ENCODE peak calls at places on chromosomes 5 and 9, in ten cellular contexts. D, N, X, S, E, F, G, R, J and W are unnamed samples.

GRCh38 chr9:17063535-17064135 is 71.2 kb upstream of the CNTLN start:
- DNase-seq in R (peak), S (no peak), E (no peak), N (peak), G (no peak), J (no peak), X (peak), D (peak), F (no peak), W (peak)

GRCh38 chr9:31683126-31683525 is 701.3 kb upstream of the ACO1 start:
- DNase-seq in E (no peak), X (no peak), J (no peak), D (no peak), S (no peak), F (no peak), R (no peak), N (no peak), G (no peak), W (no peak)

GRCh38 chr5:151496041-151496484 is 48.7 kb downstream of the SLC36A1 start:
- DNase-seq in J (no peak), G (no peak), S (no peak), X (no peak), R (peak), N (no peak), F (no peak), E (no peak), D (no peak), W (no peak)

GRCh38 chr5:6572086-6572824 is 60.6 kb downstream of the NSUN2 start:
- DNase-seq in E (no peak), X (no peak), D (no peak), N (no peak), S (no peak), R (no peak), F (no peak), J (no peak), G (no peak), W (no peak)

GRCh38 chr9:119959846-119960545 is 590.8 kb upstream of the BRINP1 start:
- DNase-seq in D (no peak), F (no peak), X (no peak), S (no peak), G (no peak), E (no peak), N (no peak), J (no peak), R (no peak), W (no peak)

GRCh38 chr5:5353681-5354080 is 68.8 kb upstream of the ICE1 start:
- DNase-seq in R (no peak), G (no peak), F (no peak), E (no peak), J (no peak), X (no peak), N (no peak), S (no peak), D (no peak), W (no peak)

GRCh38 chr5:172904643-172905345 is 54.4 kb upstream of the RPL26L1 start:
- DNase-seq in S (peak), F (peak), R (peak), D (peak), X (no peak), J (peak), E (peak), N (peak), G (peak), W (no peak)

GRCh38 chr5:141510850-141511718 is 22.2 kb downstream of the PCDHGC5 start:
- DNase-seq in S (no peak), F (no peak), X (no peak), N (no peak), G (no peak), J (no peak), E (peak), R (no peak), D (no peak), W (no peak)

GRCh38 chr9:85200726-85201402 is 531.3 kb downstream of the NTRK2 start:
- DNase-seq in J (no peak), F (no peak), R (no peak), X (no peak), D (peak), E (no peak), G (peak), S (peak), N (no peak), W (no peak)

GRCh38 chr9:86865957-86866356 is 81.3 kb downstream of the GAS1 start:
- DNase-seq in D (no peak), R (no peak), J (no peak), X (no peak), F (no peak), E (no peak), G (no peak), N (no peak), S (no peak), W (no peak)

GRCh38 chr9:893843-894420 is 52.4 kb downstream of the DMRT1 start:
- DNase-seq in N (peak), X (peak), E (no peak), R (peak), G (peak), S (peak), D (peak), F (no peak), J (peak), W (peak)

GRCh38 chr9:114371986-114372917 is 15.5 kb downstream of the AKNA start:
- DNase-seq in R (no peak), G (peak), S (no peak), D (peak), F (no peak), X (no peak), E (peak), N (no peak), J (peak), W (no peak)

GRCh38 chr9:101437806-101438232 is 2.2 kb upstream of the ALDOB start:
- DNase-seq in X (no peak), R (no peak), G (peak), N (no peak), S (no peak), F (peak), E (no peak), D (peak), J (no peak), W (no peak)

GRCh38 chr5:31768784-31769183 is 129.9 kb downstream of the PDZD2 start:
- DNase-seq in F (no peak), N (no peak), S (no peak), X (no peak), G (no peak), J (no peak), E (no peak), D (no peak), R (no peak), W (no peak)

GRCh38 chr9:36802171-36802920 is 229.7 kb downstream of the MELK start:
- DNase-seq in N (no peak), S (no peak), F (no peak), D (no peak), E (no peak), X (no peak), J (no peak), G (no peak), R (peak), W (no peak)

GRCh38 chr5:87210076-87210475 is 57.6 kb upstream of the RASA1 start:
- DNase-seq in G (no peak), S (no peak), N (no peak), R (peak), E (no peak), X (no peak), J (no peak), D (no peak), F (no peak), W (no peak)

GRCh38 chr5:10762178-10762775 is 1.2 kb upstream of the DAP start:
- DNase-seq in S (no peak), R (no peak), N (no peak), G (peak), X (no peak), F (peak), J (peak), D (peak), E (no peak), W (peak)

GRCh38 chr9:88578486-88579362 is 43.7 kb downstream of the NXNL2 start:
- DNase-seq in R (peak), J (peak), G (peak), E (peak), S (peak), X (peak), F (peak), N (peak), D (peak), W (peak)

GRCh38 chr5:51997908-51998307 is 614.7 kb downstream of the ISL1 start:
- DNase-seq in N (no peak), R (no peak), D (no peak), S (no peak), X (no peak), F (no peak), J (no peak), G (no peak), E (no peak), W (no peak)

GRCh38 chr5:92364986-92365550 is 982.0 kb upstream of the ARRDC3 start:
- DNase-seq in R (peak), X (no peak), D (peak), E (no peak), N (no peak), S (no peak), F (peak), G (no peak), J (no peak), W (no peak)

GRCh38 chr5:80269991-80270438 is 14.2 kb upstream of the SERINC5 start:
- DNase-seq in N (no peak), S (no peak), E (no peak), X (no peak), G (no peak), J (no peak), R (no peak), D (no peak), F (no peak), W (no peak)

GRCh38 chr5:91383956-91384300 is 811 bp upstream of the ARRDC3 start:
- DNase-seq in X (no peak), S (no peak), N (no peak), R (no peak), G (peak), F (peak), J (no peak), E (no peak), D (peak), W (peak)

GRCh38 chr5:42908086-42908485 is 96.4 kb upstream of the SELENOP start:
- DNase-seq in R (no peak), F (no peak), N (no peak), J (no peak), D (no peak), E (no peak), S (no peak), G (no peak), X (no peak), W (no peak)

GRCh38 chr5:144742376-144742775 is 571.7 kb downstream of the KCTD16 start:
- DNase-seq in X (no peak), D (no peak), G (no peak), N (no peak), R (no peak), E (no peak), S (no peak), F (no peak), J (no peak), W (no peak)

GRCh38 chr5:150400327-150401075 is 12.2 kb downstream of the CD74 start:
- DNase-seq in F (no peak), X (no peak), S (no peak), G (no peak), N (no peak), E (no peak), R (no peak), J (no peak), D (no peak), W (no peak)
- TF ChIP-seq POLR2A in F (no peak), X (peak), S (no peak), G (no peak), N (no peak), E (no peak), R (no peak), J (no peak), D (no peak), W (no peak)

GRCh38 chr9:116689117-116689516 is 2.0 kb downstream of the TRIM32 start:
- DNase-seq in R (no peak), F (no peak), S (no peak), D (no peak), N (no peak), G (no peak), J (no peak), E (no peak), X (no peak), W (no peak)
- TF ChIP-seq POLR2A in R (no peak), F (no peak), S (no peak), D (no peak), N (no peak), G (no peak), J (no peak), E (no peak), X (no peak), W (no peak)

GRCh38 chr9:136698681-136699246 is 11.5 kb upstream of the AGPAT2 start:
- DNase-seq in F (no peak), S (no peak), X (no peak), R (no peak), J (no peak), G (no peak), E (no peak), N (no peak), D (no peak), W (no peak)

GRCh38 chr9:136703231-136703870 is 9.0 kb upstream of the DIPK1B start:
- DNase-seq in S (no peak), G (no peak), N (no peak), E (no peak), F (no peak), D (no peak), J (no peak), X (no peak), R (no peak), W (no peak)

GRCh38 chr9:136700309-136700708 is 12.1 kb upstream of the DIPK1B start:
- DNase-seq in F (no peak), N (no peak), D (no peak), E (no peak), J (no peak), R (peak), X (no peak), G (no peak), S (no peak), W (no peak)

GRCh38 chr9:136701665-136702048 is 10.7 kb upstream of the DIPK1B start:
- DNase-seq in J (no peak), R (no peak), E (no peak), G (no peak), X (no peak), S (no peak), F (no peak), D (no peak), N (no peak), W (no peak)

DNA sequence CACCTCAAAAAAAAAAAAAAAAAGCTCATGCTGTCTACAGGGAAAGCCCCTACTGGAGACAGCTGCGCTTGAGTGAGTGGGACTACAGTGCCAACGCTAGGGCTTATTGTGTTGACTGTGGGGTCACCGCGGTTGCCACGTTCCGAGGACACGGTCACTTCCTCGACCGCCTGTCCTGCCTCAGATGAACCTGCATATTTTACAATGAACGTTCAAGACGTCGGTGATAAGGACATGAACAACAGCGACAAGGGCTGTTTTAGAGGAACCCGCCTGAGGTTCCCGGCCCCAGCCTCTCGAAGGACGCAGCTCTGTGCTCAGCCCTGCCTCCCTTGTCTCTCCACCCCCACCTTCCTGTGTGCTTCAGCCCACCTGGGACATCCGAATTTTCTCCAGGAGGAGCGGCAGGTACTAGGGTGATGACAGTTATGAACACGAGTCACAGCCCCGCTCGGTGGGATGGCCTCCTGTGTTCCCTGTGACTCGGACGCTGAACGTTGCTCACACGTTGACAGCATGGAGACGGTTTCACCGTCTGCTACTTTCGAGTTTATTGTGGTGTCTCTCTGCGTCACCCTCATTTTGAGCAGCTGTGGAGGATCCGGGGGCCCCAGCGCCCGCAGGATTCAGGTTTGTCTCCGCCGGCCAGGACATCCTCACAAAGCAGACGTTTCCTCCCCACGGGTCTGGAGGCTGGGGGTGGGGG is 11.3 kb upstream of the DIPK1B start:
- DNase-seq in N (no peak), X (peak), G (peak), F (no peak), S (no peak), E (no peak), D (no peak), J (no peak), R (peak), W (no peak)
- TF ChIP-seq POLR2A in N (no peak), X (peak), G (no peak), F (no peak), S (no peak), E (no peak), D (no peak), J (no peak), R (no peak), W (no peak)

GRCh38 chr9:91954841-91955471 is 4.9 kb upstream of the ROR2 start:
- DNase-seq in G (peak), R (peak), N (peak), J (peak), D (peak), E (no peak), F (peak), X (no peak), S (no peak), W (peak)
- TF ChIP-seq POLR2A in G (no peak), R (no peak), N (no peak), J (no peak), D (no peak), E (no peak), F (no peak), X (no peak), S (no peak), W (no peak)

DNA sequence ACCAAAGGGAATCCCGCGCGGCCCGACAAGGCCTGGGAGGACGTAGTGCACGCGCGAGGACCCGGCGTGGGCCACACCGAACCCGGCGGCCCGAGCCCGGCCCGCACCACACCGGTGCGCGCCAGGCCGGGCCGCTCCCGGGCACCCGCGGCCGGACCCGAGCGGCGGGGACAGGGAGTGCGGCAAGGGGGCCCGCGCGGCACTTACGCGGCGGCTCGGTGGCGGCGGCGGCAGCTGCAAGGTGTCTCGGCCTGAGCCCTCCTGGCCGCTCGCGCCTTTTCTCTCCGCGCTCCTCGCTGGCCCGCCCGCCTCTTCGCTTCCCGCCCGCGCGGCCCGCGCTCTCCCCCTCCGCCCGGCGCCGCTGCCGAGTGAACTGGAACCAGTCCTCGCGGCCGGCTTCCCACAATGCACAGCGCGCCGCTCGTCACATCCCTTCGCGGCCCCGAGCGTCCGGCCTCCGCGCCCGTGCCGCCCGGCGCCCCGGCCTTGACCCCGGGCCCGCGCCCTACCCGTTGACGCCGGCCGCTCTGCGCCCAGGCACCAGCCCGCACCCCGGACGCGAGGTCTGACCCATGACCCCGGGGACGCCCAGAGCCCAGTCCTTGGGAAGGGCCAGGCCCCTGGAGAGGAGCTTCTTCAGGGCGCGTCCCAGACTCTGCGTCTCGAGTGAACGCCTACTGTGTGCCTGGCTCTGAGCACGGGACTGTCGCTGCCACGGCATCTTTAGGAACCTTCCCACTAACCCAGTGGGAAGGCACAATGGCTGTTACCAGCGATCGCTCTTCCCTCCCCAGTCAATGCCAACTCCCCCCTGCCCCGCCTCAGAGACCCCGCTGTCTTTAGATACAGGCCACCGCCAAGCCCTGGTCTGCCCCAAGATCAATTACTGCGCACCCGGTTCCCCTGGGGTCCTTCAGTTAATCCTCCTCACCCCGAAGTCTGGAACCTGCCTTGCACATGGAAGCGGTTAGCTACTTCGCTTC is at the start of gene MACROH2A1:
- DNase-seq in G (peak), J (peak), E (peak), X (peak), N (peak), S (peak), F (peak), D (peak), R (peak), W (peak)
- TF ChIP-seq POLR2A in G (peak), J (peak), E (no peak), X (peak), N (peak), S (no peak), F (peak), D (peak), R (peak), W (peak)

GRCh38 chr9:108377881-108378280 is 477.9 kb downstream of the ACTL7B start:
- DNase-seq in N (no peak), S (no peak), E (no peak), D (no peak), X (no peak), F (no peak), J (no peak), R (no peak), G (no peak), W (no peak)
- TF ChIP-seq POLR2A in N (no peak), S (no peak), E (no peak), D (no peak), X (no peak), F (no peak), J (no peak), R (no peak), G (no peak), W (no peak)

GRCh38 chr9:14314424-14314928 is 535 bp upstream of the NFIB start:
- DNase-seq in E (peak), R (peak), F (peak), X (no peak), G (peak), N (peak), J (peak), S (peak), D (peak), W (peak)

GRCh38 chr9:14313378-14313940 is 482 bp downstream of the NFIB start:
- DNase-seq in R (peak), E (peak), X (no peak), J (no peak), D (peak), F (no peak), G (peak), S (no peak), N (no peak), W (peak)

GRCh38 chr9:14314929-14315753 is 1.2 kb upstream of the NFIB start:
- DNase-seq in R (peak), J (peak), N (no peak), X (no peak), G (peak), S (peak), F (peak), D (peak), E (peak), W (peak)

GRCh38 chr9:14312721-14313377 is 1.1 kb downstream of the NFIB start:
- DNase-seq in F (peak), S (peak), N (no peak), D (peak), R (no peak), G (peak), J (no peak), X (no peak), E (no peak), W (no peak)

GRCh38 chr9:14313951-14314423 is at the start of gene NFIB:
- DNase-seq in N (no peak), G (peak), R (peak), E (peak), F (peak), X (no peak), D (peak), J (peak), S (no peak), W (peak)
- TF ChIP-seq POLR2A in N (no peak), G (no peak), R (no peak), E (no peak), F (no peak), X (no peak), D (no peak), J (no peak), S (no peak), W (no peak)